ENCODE peak calls at places on chromosomes 5 and 9, in seven cellular contexts. One of them, this sample, is unnamed.

GRCh38 chr5:152592416-152592815 is 187.3 kb upstream of the NMUR2 start:
- DNase-seq in breast epithelium: no peak
- DNase-seq in heart right ventricle: no peak
- DNase-seq in bronchial epithelial cell: peak
- DNase-seq in HFF-Myc: no peak
- DNase-seq in A549: no peak
- DNase-seq in fibroblast of lung: no peak
- DNase-seq in this sample: peak

GRCh38 chr5:134526483-134527155 is 1.1 kb downstream of the JADE2 start:
- DNase-seq in breast epithelium: peak
- DNase-seq in heart right ventricle: peak
- DNase-seq in bronchial epithelial cell: no peak
- DNase-seq in HFF-Myc: no peak
- DNase-seq in A549: no peak
- DNase-seq in fibroblast of lung: no peak
- DNase-seq in this sample: peak

GRCh38 chr5:10913846-10914245 is 152.8 kb upstream of the DAP start:
- DNase-seq in breast epithelium: no peak
- DNase-seq in heart right ventricle: no peak
- DNase-seq in bronchial epithelial cell: peak
- DNase-seq in HFF-Myc: peak
- DNase-seq in A549: peak
- DNase-seq in fibroblast of lung: peak
- DNase-seq in this sample: peak

GRCh38 chr5:42507451-42508092 is 84.3 kb downstream of the GHR start:
- DNase-seq in breast epithelium: no peak
- DNase-seq in heart right ventricle: no peak
- DNase-seq in bronchial epithelial cell: no peak
- DNase-seq in HFF-Myc: no peak
- DNase-seq in A549: no peak
- DNase-seq in fibroblast of lung: no peak
- DNase-seq in this sample: no peak

GRCh38 chr5:57724836-57725235 is 242.2 kb upstream of the ACTBL2 start:
- DNase-seq in breast epithelium: no peak
- DNase-seq in heart right ventricle: no peak
- DNase-seq in bronchial epithelial cell: peak
- DNase-seq in HFF-Myc: peak
- DNase-seq in A549: no peak
- DNase-seq in fibroblast of lung: no peak
- DNase-seq in this sample: peak

GRCh38 chr9:18611946-18612345 is 138.0 kb downstream of the ADAMTSL1 start:
- DNase-seq in breast epithelium: no peak
- DNase-seq in heart right ventricle: no peak
- DNase-seq in bronchial epithelial cell: no peak
- DNase-seq in HFF-Myc: no peak
- DNase-seq in A549: no peak
- DNase-seq in fibroblast of lung: no peak
- DNase-seq in this sample: no peak

GRCh38 chr9:89366711-89367110 is 48.4 kb downstream of the SECISBP2 start:
- DNase-seq in breast epithelium: no peak
- DNase-seq in heart right ventricle: no peak
- DNase-seq in bronchial epithelial cell: no peak
- DNase-seq in HFF-Myc: no peak
- DNase-seq in A549: no peak
- DNase-seq in fibroblast of lung: no peak
- DNase-seq in this sample: no peak

GRCh38 chr5:116394186-116394867 is 180.3 kb downstream of the SEMA6A start:
- DNase-seq in breast epithelium: no peak
- DNase-seq in heart right ventricle: no peak
- DNase-seq in bronchial epithelial cell: no peak
- DNase-seq in HFF-Myc: no peak
- DNase-seq in A549: no peak
- DNase-seq in fibroblast of lung: peak
- DNase-seq in this sample: no peak

GRCh38 chr5:149886697-149887470 is 57.7 kb downstream of the PDE6A start:
- DNase-seq in breast epithelium: no peak
- DNase-seq in heart right ventricle: no peak
- DNase-seq in bronchial epithelial cell: no peak
- DNase-seq in HFF-Myc: no peak
- DNase-seq in A549: no peak
- DNase-seq in fibroblast of lung: peak
- DNase-seq in this sample: peak

GRCh38 chr5:69367697-69368279 is 1.5 kb downstream of the AK6 start:
- DNase-seq in breast epithelium: no peak
- DNase-seq in heart right ventricle: no peak
- DNase-seq in bronchial epithelial cell: no peak
- DNase-seq in HFF-Myc: no peak
- DNase-seq in A549: no peak
- DNase-seq in fibroblast of lung: no peak
- DNase-seq in this sample: no peak

GRCh38 chr5:69369369-69370121 is at the start of the genes AK6, RAD17 and TAF9:
- DNase-seq in breast epithelium: peak
- DNase-seq in heart right ventricle: peak
- DNase-seq in bronchial epithelial cell: peak
- DNase-seq in HFF-Myc: peak
- DNase-seq in A549: peak
- DNase-seq in fibroblast of lung: peak
- DNase-seq in this sample: peak

GRCh38 chr5:69368458-69369368 is 607 bp downstream of the AK6 start:
- DNase-seq in breast epithelium: no peak
- DNase-seq in heart right ventricle: no peak
- DNase-seq in bronchial epithelial cell: peak
- DNase-seq in HFF-Myc: no peak
- DNase-seq in A549: peak
- DNase-seq in fibroblast of lung: peak
- DNase-seq in this sample: no peak

GRCh38 chr5:69374911-69375446 is 5.4 kb downstream of the RAD17 start:
- DNase-seq in breast epithelium: no peak
- DNase-seq in heart right ventricle: no peak
- DNase-seq in bronchial epithelial cell: no peak
- DNase-seq in HFF-Myc: no peak
- DNase-seq in A549: no peak
- DNase-seq in fibroblast of lung: no peak
- DNase-seq in this sample: no peak

GRCh38 chr5:69372394-69372793 is 2.8 kb downstream of the RAD17 start:
- DNase-seq in breast epithelium: no peak
- DNase-seq in heart right ventricle: no peak
- DNase-seq in bronchial epithelial cell: no peak
- DNase-seq in HFF-Myc: no peak
- DNase-seq in A549: no peak
- DNase-seq in fibroblast of lung: no peak
- DNase-seq in this sample: no peak
- H3K4me3 ChIP-seq in breast epithelium: no peak
- H3K4me3 ChIP-seq in heart right ventricle: no peak
- H3K4me3 ChIP-seq in bronchial epithelial cell: no peak
- H3K4me3 ChIP-seq in HFF-Myc: no peak
- H3K4me3 ChIP-seq in A549: no peak
- H3K4me3 ChIP-seq in fibroblast of lung: no peak
- H3K4me3 ChIP-seq in this sample: no peak

DNA sequence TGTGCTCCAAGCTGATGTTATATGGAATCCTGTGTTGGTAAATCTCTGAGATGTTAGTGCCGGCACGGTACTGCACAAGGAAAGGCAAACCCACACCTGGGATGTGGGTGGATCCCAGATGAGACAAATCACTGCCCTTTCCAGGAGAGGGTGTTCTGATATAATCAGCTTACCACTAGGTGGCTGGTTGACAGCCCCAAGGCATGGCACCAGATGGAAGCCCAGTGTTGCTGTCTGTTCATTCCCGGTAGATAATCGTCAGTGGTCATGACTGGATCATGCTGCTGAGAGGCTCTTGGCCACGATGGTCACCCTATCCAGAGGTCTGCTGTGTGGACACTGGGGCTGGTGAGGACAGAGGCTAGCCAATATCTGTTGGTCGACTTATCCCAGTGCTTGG is 184.0 kb downstream of the CACNA1B start:
- DNase-seq in breast epithelium: peak
- DNase-seq in heart right ventricle: no peak
- DNase-seq in bronchial epithelial cell: no peak
- DNase-seq in HFF-Myc: no peak
- DNase-seq in A549: no peak
- DNase-seq in fibroblast of lung: no peak
- DNase-seq in this sample: no peak
- TF ChIP-seq CTCF in breast epithelium: no peak
- TF ChIP-seq CTCF in heart right ventricle: no peak
- TF ChIP-seq CTCF in bronchial epithelial cell: no peak
- TF ChIP-seq CTCF in HFF-Myc: no peak
- TF ChIP-seq CTCF in A549: no peak
- TF ChIP-seq CTCF in fibroblast of lung: no peak
- TF ChIP-seq CTCF in this sample: no peak

GRCh38 chr5:104081232-104081631 is 518.6 kb upstream of the NUDT12 start:
- DNase-seq in breast epithelium: no peak
- DNase-seq in heart right ventricle: no peak
- DNase-seq in bronchial epithelial cell: no peak
- DNase-seq in HFF-Myc: no peak
- DNase-seq in A549: no peak
- DNase-seq in fibroblast of lung: no peak
- DNase-seq in this sample: no peak
- H3K4me3 ChIP-seq in breast epithelium: no peak
- H3K4me3 ChIP-seq in heart right ventricle: no peak
- H3K4me3 ChIP-seq in bronchial epithelial cell: no peak
- H3K4me3 ChIP-seq in HFF-Myc: no peak
- H3K4me3 ChIP-seq in A549: peak
- H3K4me3 ChIP-seq in fibroblast of lung: no peak
- H3K4me3 ChIP-seq in this sample: no peak

GRCh38 chr9:127910613-127911205 is 6.1 kb downstream of the ST6GALNAC4 start:
- DNase-seq in breast epithelium: no peak
- DNase-seq in heart right ventricle: no peak
- DNase-seq in bronchial epithelial cell: no peak
- DNase-seq in HFF-Myc: no peak
- DNase-seq in A549: no peak
- DNase-seq in fibroblast of lung: peak
- DNase-seq in this sample: peak
- TF ChIP-seq CTCF in breast epithelium: no peak
- TF ChIP-seq CTCF in heart right ventricle: no peak
- TF ChIP-seq CTCF in bronchial epithelial cell: peak
- TF ChIP-seq CTCF in HFF-Myc: peak
- TF ChIP-seq CTCF in A549: peak
- TF ChIP-seq CTCF in fibroblast of lung: no peak
- TF ChIP-seq CTCF in this sample: peak

GRCh38 chr9:109166771-109167601 is at the start of gene FRRS1L:
- DNase-seq in breast epithelium: no peak
- DNase-seq in heart right ventricle: no peak
- DNase-seq in bronchial epithelial cell: no peak
- DNase-seq in HFF-Myc: no peak
- DNase-seq in A549: no peak
- DNase-seq in fibroblast of lung: no peak
- DNase-seq in this sample: no peak
- H3K4me3 ChIP-seq in breast epithelium: peak
- H3K4me3 ChIP-seq in heart right ventricle: peak
- H3K4me3 ChIP-seq in bronchial epithelial cell: peak
- H3K4me3 ChIP-seq in HFF-Myc: no peak
- H3K4me3 ChIP-seq in A549: peak
- H3K4me3 ChIP-seq in fibroblast of lung: no peak
- H3K4me3 ChIP-seq in this sample: peak

This sample was measured in epithelial cell of esophagus.